ENCODE peak calls at places on chromosomes 16 and 17, in ten cellular contexts. M is kidney tubule cell; A is omental fat pad; H is nephron progenitor cell; F is CD8-positive, alpha-beta T cell; G is IMR-90; J is ovary; C is NCI-H1048; Q is amniotic stem cell; I is HCT116. D is an unnamed sample.

GRCh38 chr17:77396610-77397009 is 255.8 kb downstream of the SEC14L1 start:
- DNase-seq in A (no peak), H (no peak), F (no peak), C (no peak), I (no peak), G (no peak), J (no peak), Q (no peak), M (no peak), D (no peak)

GRCh38 chr17:41736983-41737679 is 2.7 kb upstream of the HAP1 start:
- DNase-seq in G (no peak), F (no peak), I (no peak), C (no peak), H (no peak), M (no peak), Q (no peak), A (no peak), J (no peak), D (no peak)

GRCh38 chr16:20765732-20766131 is 1.9 kb downstream of the ACSM3 start:
- DNase-seq in Q (no peak), J (no peak), H (no peak), F (no peak), A (no peak), C (no peak), G (no peak), I (no peak), M (no peak), D (no peak)

GRCh38 chr17:57106107-57106835 is 21.2 kb downstream of the AKAP1 start:
- DNase-seq in C (no peak), I (peak; percentile 64), A (no peak), J (no peak), M (peak; percentile 16), Q (no peak), H (no peak), G (no peak), F (no peak), D (no peak)

GRCh38 chr17:47323382-47324223 is at the start of gene EFCAB13:
- DNase-seq in H (peak; percentile 89), M (peak; percentile 91), A (peak; percentile 70), F (peak; percentile 78), I (no peak), G (peak; percentile 71), C (peak; percentile 17), J (peak; percentile 89), Q (peak; percentile 20), D (peak; percentile 69)

GRCh38 chr17:46968896-46969295 is 10.2 kb downstream of the RPRML start:
- DNase-seq in M (no peak), C (no peak), A (no peak), F (no peak), J (no peak), Q (no peak), I (no peak), G (no peak), H (no peak), D (no peak)

GRCh38 chr16:29913514-29913913 is 12.5 kb downstream of the KCTD13 start:
- DNase-seq in Q (no peak), A (no peak), G (no peak), M (no peak), H (no peak), F (no peak), C (no peak), I (no peak), J (no peak), D (no peak)

GRCh38 chr17:8016632-8017424 is 14.4 kb downstream of the GUCY2D start:
- DNase-seq in A (no peak), H (peak; percentile 70), J (no peak), I (no peak), M (peak; percentile 56), F (peak; percentile 34), C (no peak), G (no peak), Q (no peak), D (peak; percentile 56)

GRCh38 chr17:8935194-8935593 is 30.3 kb downstream of the PIK3R5 start:
- DNase-seq in Q (no peak), G (no peak), H (no peak), M (peak; percentile 64), J (no peak), I (no peak), F (peak; percentile 72), C (no peak), A (no peak), D (no peak)

GRCh38 chr16:49463529-49463928 is 89.9 kb downstream of the C16orf78 start:
- DNase-seq in G (no peak), F (peak; percentile 86), M (no peak), A (no peak), C (no peak), I (no peak), Q (no peak), H (no peak), J (peak; percentile 4), D (no peak)

GRCh38 chr16:82281544-82281943 is 111.5 kb upstream of the MPHOSPH6 start:
- DNase-seq in J (no peak), I (no peak), F (no peak), M (no peak), A (no peak), G (no peak), H (no peak), C (no peak), Q (no peak), D (no peak)

GRCh38 chr17:77857613-77858012 is 100.9 kb upstream of the TNRC6C start:
- DNase-seq in C (no peak), J (no peak), I (no peak), H (no peak), Q (no peak), F (peak; percentile 64), G (peak; percentile 26), M (no peak), A (no peak), D (no peak)

GRCh38 chr17:12422632-12423031 is 243.1 kb upstream of the MYOCD start:
- DNase-seq in H (no peak), A (no peak), Q (no peak), G (no peak), C (no peak), F (no peak), I (no peak), J (peak; percentile 20), M (no peak), D (no peak)

GRCh38 chr17:69961488-69962145 is 113.4 kb upstream of the KCNJ16 start:
- DNase-seq in C (no peak), Q (no peak), I (no peak), F (no peak), J (peak; percentile 20), H (peak; percentile 3), A (no peak), M (no peak), G (peak; percentile 47), D (no peak)

GRCh38 chr17:82060001-82060380 is 5.6 kb downstream of the DUS1L start:
- DNase-seq in M (no peak), F (peak; percentile 9), C (no peak), J (no peak), A (no peak), I (no peak), H (no peak), Q (no peak), G (no peak), D (no peak)

D was measured in HuH-7.5.